ENCODE peak calls at places on chromosome 19, in four cellular contexts. M, H, F and A are unnamed samples.

GRCh38 chr19:29587518-29587986 is 18.5 kb upstream of the POP4 start:
- DNase-seq in M (peak), H (peak), F (peak), A (peak)

GRCh38 chr19:1355974-1356865 is 27.5 kb upstream of the NDUFS7 start:
- DNase-seq in M (no peak), H (no peak), F (no peak), A (no peak)

GRCh38 chr19:1069009-1069779 is 2.2 kb downstream of the ARHGAP45 start:
- DNase-seq in M (no peak), H (no peak), F (peak), A (peak)

GRCh38 chr19:51715850-51716249 is 7.9 kb downstream of the HAS1 start:
- DNase-seq in M (no peak), H (no peak), F (no peak), A (no peak)

GRCh38 chr19:38173324-38174041 is 50.5 kb downstream of the DPF1 start:
- DNase-seq in M (no peak), H (peak), F (no peak), A (no peak)

GRCh38 chr19:47609885-47610545 is 1.1 kb downstream of the BICRA start:
- DNase-seq in M (peak), H (peak), F (peak), A (peak)

GRCh38 chr19:19278315-19278714 is 5.2 kb upstream of the TM6SF2 start:
- DNase-seq in M (no peak), H (no peak), F (no peak), A (no peak)

GRCh38 chr19:1119475-1120217 is 15.9 kb downstream of the GPX4 start:
- DNase-seq in M (no peak), H (no peak), F (no peak), A (no peak)

GRCh38 chr19:3046621-3047306 is 15.5 kb downstream of the TLE5 start:
- DNase-seq in M (no peak), H (no peak), F (no peak), A (no peak)

GRCh38 chr19:45275370-45275971 is 24.4 kb downstream of the MARK4 start:
- DNase-seq in M (no peak), H (no peak), F (no peak), A (no peak)

GRCh38 chr19:13557756-13558398 is 51.6 kb upstream of the CACNA1A start:
- DNase-seq in M (peak), H (no peak), F (no peak), A (no peak)

GRCh38 chr19:10230155-10230903 is 802 bp downstream of the S1PR2 start:
- DNase-seq in M (no peak), H (no peak), F (peak), A (no peak)

GRCh38 chr19:44684892-44685847 is 13.8 kb upstream of the CEACAM16 start:
- DNase-seq in M (peak), H (peak), F (peak), A (peak)

GRCh38 chr19:55369651-55370304 is 485 bp downstream of the IL11 start:
- DNase-seq in M (peak), H (peak), F (peak), A (peak)

GRCh38 chr19:35077411-35078223 is 36.1 kb downstream of the HPN start:
- DNase-seq in M (no peak), H (no peak), F (no peak), A (no peak)

GRCh38 chr19:37905936-37906867 is at the start of gene WDR87:
- DNase-seq in M (peak), H (no peak), F (peak), A (no peak)

GRCh38 chr19:18091217-18091608 is 4.5 kb upstream of the IL12RB1 start:
- DNase-seq in M (no peak), H (no peak), F (peak), A (no peak)

GRCh38 chr19:18802354-18802753 is 11.2 kb upstream of the COMP start:
- DNase-seq in M (no peak), H (no peak), F (no peak), A (no peak)

GRCh38 chr19:31568724-31569123 is 219.5 kb upstream of the TSHZ3 start:
- DNase-seq in M (no peak), H (no peak), F (no peak), A (no peak)

GRCh38 chr19:19750842-19751790 is 18.2 kb upstream of the ZNF14 start:
- DNase-seq in M (no peak), H (no peak), F (no peak), A (no peak)

GRCh38 chr19:51751655-51752054 is at the start of gene FPR1:
- DNase-seq in M (peak), H (peak), F (no peak), A (peak)

GRCh38 chr19:3693030-3693925 is 7.0 kb downstream of the PIP5K1C start:
- DNase-seq in M (no peak), H (no peak), F (no peak), A (no peak)

GRCh38 chr19:9793051-9793591 is 24.6 kb upstream of the ZNF846 start:
- DNase-seq in M (no peak), H (no peak), F (peak), A (no peak)

GRCh38 chr19:12294308-12295158 is at the start of gene ZNF44:
- DNase-seq in M (peak), H (peak), F (peak), A (peak)

GRCh38 chr19:492091-492531 is 4.2 kb upstream of the MADCAM1 start:
- DNase-seq in M (no peak), H (no peak), F (no peak), A (no peak)

GRCh38 chr19:12140545-12141404 is 625 bp upstream of the ZNF20 start:
- DNase-seq in M (peak), H (peak), F (peak), A (peak)

GRCh38 chr19:16042533-16043085 is 33.7 kb upstream of the TPM4 start:
- DNase-seq in M (no peak), H (no peak), F (no peak), A (no peak)

GRCh38 chr19:54399189-54399588 is 16.1 kb upstream of the TTYH1 start:
- DNase-seq in M (no peak), H (no peak), F (no peak), A (no peak)

GRCh38 chr19:35088514-35088913 is 27.1 kb upstream of the FXYD3 start:
- DNase-seq in M (peak), H (peak), F (no peak), A (peak)

GRCh38 chr19:55457683-55458457 is 3.6 kb downstream of the ISOC2 start:
- DNase-seq in M (no peak), H (no peak), F (no peak), A (no peak)

GRCh38 chr19:458091-459042 is 2.5 kb downstream of the SHC2 start:
- DNase-seq in M (no peak), H (no peak), F (no peak), A (no peak)

GRCh38 chr19:50252111-50252886 is 48.9 kb downstream of the MYH14 start:
- DNase-seq in M (no peak), H (no peak), F (no peak), A (no peak)